ENCODE peak calls at places on chromosomes 2 and 18, in five cellular contexts. One of them, this sample, is unnamed.

GRCh38 chr2:191710411-191710900 is 32.5 kb downstream of the NABP1 start:
- DNase-seq in NCI-H748 treated with DMSO at 0.1 percent for 48 hours: no peak
- DNase-seq in activated naive CD4-positive, alpha-beta T cell treated with anti-CD3 and anti-CD28 coated beads, Interleukin-2, amount 50 U/mL, for 16 hours: no peak
- DNase-seq in NCI-H2081: no peak
- DNase-seq in pancreas: no peak
- DNase-seq in this sample: no peak

GRCh38 chr2:241009601-241010530 is 11.4 kb downstream of the SNED1 start:
- DNase-seq in NCI-H748 treated with DMSO at 0.1 percent for 48 hours: no peak
- DNase-seq in activated naive CD4-positive, alpha-beta T cell treated with anti-CD3 and anti-CD28 coated beads, Interleukin-2, amount 50 U/mL, for 16 hours: peak
- DNase-seq in NCI-H2081: no peak
- DNase-seq in pancreas: peak
- DNase-seq in this sample: no peak

GRCh38 chr2:133390151-133390550 is 178.1 kb downstream of the NCKAP5 start:
- DNase-seq in NCI-H748 treated with DMSO at 0.1 percent for 48 hours: no peak
- DNase-seq in activated naive CD4-positive, alpha-beta T cell treated with anti-CD3 and anti-CD28 coated beads, Interleukin-2, amount 50 U/mL, for 16 hours: no peak
- DNase-seq in NCI-H2081: no peak
- DNase-seq in pancreas: no peak
- DNase-seq in this sample: no peak

GRCh38 chr2:120497261-120497977 is 151.5 kb downstream of the INHBB start:
- DNase-seq in NCI-H748 treated with DMSO at 0.1 percent for 48 hours: no peak
- DNase-seq in activated naive CD4-positive, alpha-beta T cell treated with anti-CD3 and anti-CD28 coated beads, Interleukin-2, amount 50 U/mL, for 16 hours: no peak
- DNase-seq in NCI-H2081: no peak
- DNase-seq in pancreas: no peak
- DNase-seq in this sample: peak

GRCh38 chr2:1781291-1782080 is 37.2 kb upstream of the PXDN start:
- DNase-seq in NCI-H748 treated with DMSO at 0.1 percent for 48 hours: no peak
- DNase-seq in activated naive CD4-positive, alpha-beta T cell treated with anti-CD3 and anti-CD28 coated beads, Interleukin-2, amount 50 U/mL, for 16 hours: no peak
- DNase-seq in NCI-H2081: no peak
- DNase-seq in pancreas: no peak
- DNase-seq in this sample: no peak

GRCh38 chr2:177396630-177397460 is 4.3 kb downstream of the AGPS start:
- DNase-seq in NCI-H748 treated with DMSO at 0.1 percent for 48 hours: no peak
- DNase-seq in activated naive CD4-positive, alpha-beta T cell treated with anti-CD3 and anti-CD28 coated beads, Interleukin-2, amount 50 U/mL, for 16 hours: no peak
- DNase-seq in NCI-H2081: no peak
- DNase-seq in pancreas: no peak
- DNase-seq in this sample: no peak

GRCh38 chr18:10044054-10044453 is 130.2 kb downstream of the VAPA start:
- DNase-seq in NCI-H748 treated with DMSO at 0.1 percent for 48 hours: no peak
- DNase-seq in activated naive CD4-positive, alpha-beta T cell treated with anti-CD3 and anti-CD28 coated beads, Interleukin-2, amount 50 U/mL, for 16 hours: no peak
- DNase-seq in NCI-H2081: no peak
- DNase-seq in pancreas: no peak
- DNase-seq in this sample: no peak

GRCh38 chr2:118835739-118836410 is 11.6 kb downstream of the EN1 start:
- DNase-seq in NCI-H748 treated with DMSO at 0.1 percent for 48 hours: no peak
- DNase-seq in activated naive CD4-positive, alpha-beta T cell treated with anti-CD3 and anti-CD28 coated beads, Interleukin-2, amount 50 U/mL, for 16 hours: no peak
- DNase-seq in NCI-H2081: no peak
- DNase-seq in pancreas: no peak
- DNase-seq in this sample: no peak

GRCh38 chr2:32009479-32010256 is 1.1 kb downstream of the MEMO1 start:
- DNase-seq in NCI-H748 treated with DMSO at 0.1 percent for 48 hours: no peak
- DNase-seq in activated naive CD4-positive, alpha-beta T cell treated with anti-CD3 and anti-CD28 coated beads, Interleukin-2, amount 50 U/mL, for 16 hours: peak
- DNase-seq in NCI-H2081: peak
- DNase-seq in pancreas: peak
- DNase-seq in this sample: peak

GRCh38 chr2:221337957-221338685 is 234.0 kb downstream of the EPHA4 start:
- DNase-seq in NCI-H748 treated with DMSO at 0.1 percent for 48 hours: no peak
- DNase-seq in activated naive CD4-positive, alpha-beta T cell treated with anti-CD3 and anti-CD28 coated beads, Interleukin-2, amount 50 U/mL, for 16 hours: no peak
- DNase-seq in NCI-H2081: no peak
- DNase-seq in pancreas: no peak
- DNase-seq in this sample: no peak

GRCh38 chr2:170276926-170277571 is 99.1 kb downstream of the MYO3B start:
- DNase-seq in NCI-H748 treated with DMSO at 0.1 percent for 48 hours: peak
- DNase-seq in activated naive CD4-positive, alpha-beta T cell treated with anti-CD3 and anti-CD28 coated beads, Interleukin-2, amount 50 U/mL, for 16 hours: no peak
- DNase-seq in NCI-H2081: peak
- DNase-seq in pancreas: peak
- DNase-seq in this sample: no peak

This sample was measured in heart left ventricle.